ENCODE peak calls at places on chromosomes 12 and 14, in four cellular contexts. B is stimulated activated CD8-positive, alpha-beta memory T cell treated with anti-CD3 and anti-CD28 coated beads, Interleukin-7, amount 100 ng/mL, for 48 hours; V is activated T-cell treated with anti-CD3 and anti-CD28 coated beads, Interleukin-2, amount 50 U/mL, for 24 hours; O is caudate nucleus. J is an unnamed sample.

GRCh38 chr14:99321236-99321925 is 49.4 kb upstream of the BCL11B start:
- DNase-seq in B (no peak), V (no peak), O (no peak), J (no peak)

GRCh38 chr12:15830538-15830937 is 41.4 kb upstream of the EPS8 start:
- DNase-seq in B (no peak), V (no peak), O (no peak), J (no peak)

GRCh38 chr14:20680843-20681347 is 3.5 kb upstream of the RNASE4 start:
- DNase-seq in B (no peak), V (no peak), O (peak), J (no peak)

GRCh38 chr12:69210661-69211060 is 28.7 kb upstream of the CPSF6 start:
- DNase-seq in B (no peak), V (no peak), O (peak), J (no peak)

GRCh38 chr12:81347404-81347803 is 269.5 kb downstream of the ACSS3 start:
- DNase-seq in B (no peak), V (no peak), O (no peak), J (no peak)

GRCh38 chr12:16603916-16604575 is 1.9 kb downstream of the LMO3 start:
- DNase-seq in B (no peak), V (no peak), O (no peak), J (no peak)

GRCh38 chr14:62445570-62445969 is 599.7 kb downstream of the KCNH5 start:
- DNase-seq in B (no peak), V (no peak), O (no peak), J (no peak)

GRCh38 chr12:107109726-107110518 is 16.6 kb upstream of the CRY1 start:
- DNase-seq in B (no peak), V (no peak), O (no peak), J (no peak)

GRCh38 chr12:42759622-42760273 is 170.2 kb upstream of the PRICKLE1 start:
- DNase-seq in B (no peak), V (no peak), O (no peak), J (no peak)

J was measured in occipital lobe.